ENCODE peak calls at places on chromosomes 4 and X, in nine cellular contexts. Y is astrocyte, F is ovary, N is stomach, J is transverse colon, A is right atrium auricular region, R is gastrocnemius medialis, C is thyroid gland, M is HepG2. I is an unnamed sample. For H3K4me1, the result is how much of the 10 kb centered on the place peaks cover.

GRCh38 chr4:173835863-173836262 is 305.8 kb upstream of the HAND2 start:
- DNase-seq in Y (peak), F (no peak), N (no peak), J (peak), A (peak), R (no peak), C (no peak), M (no peak), I (peak)

GRCh38 chrX:53398216-53398615 is 24.2 kb downstream of the SMC1A start:
- DNase-seq in Y (no peak), F (no peak), N (no peak), J (no peak), A (no peak), R (no peak), C (no peak), M (no peak), I (no peak)

GRCh38 chr4:159395693-159396092 is 292.8 kb downstream of the RAPGEF2 start:
- DNase-seq in Y (no peak), F (no peak), N (no peak), J (no peak), A (no peak), R (no peak), C (no peak), M (peak), I (no peak)

GRCh38 chrX:38770152-38770551 is 31.1 kb upstream of the MID1IP1 start:
- DNase-seq in Y (no peak), F (no peak), N (no peak), J (no peak), A (no peak), R (no peak), C (no peak), M (no peak), I (no peak)

GRCh38 chr4:168188754-168189153 is 96.4 kb downstream of the ANXA10 start:
- DNase-seq in Y (no peak), F (no peak), N (no peak), J (no peak), A (no peak), R (no peak), C (no peak), M (no peak), I (no peak)

GRCh38 chr4:54103190-54103574 is 3.2 kb downstream of the GSX2 start:
- DNase-seq in Y (no peak), F (no peak), N (no peak), J (no peak), A (no peak), R (no peak), C (no peak), M (no peak), I (no peak)

GRCh38 chr4:141177171-141177570 is 43.5 kb upstream of the ZNF330 start:
- DNase-seq in Y (no peak), F (no peak), N (no peak), J (no peak), A (no peak), R (no peak), C (no peak), M (no peak), I (no peak)

GRCh38 chrX:6383911-6384310 is 151.0 kb downstream of the VCX3A start:
- DNase-seq in Y (no peak), F (no peak), N (no peak), J (no peak), A (no peak), R (no peak), C (no peak), M (no peak), I (no peak)

GRCh38 chr4:105060628-105061027 is 86.0 kb upstream of the TET2 start:
- DNase-seq in Y (peak), F (no peak), N (no peak), J (no peak), A (no peak), R (no peak), C (no peak), M (no peak), I (no peak)

GRCh38 chr4:95289028-95289634 is 259.6 kb downstream of the UNC5C start:
- DNase-seq in Y (peak), F (no peak), N (no peak), J (no peak), A (no peak), R (no peak), C (no peak), M (no peak), I (no peak)

GRCh38 chrX:148298737-148299136 is 201.7 kb upstream of the AFF2 start:
- DNase-seq in Y (peak), F (no peak), N (no peak), J (no peak), A (no peak), R (no peak), C (no peak), M (no peak), I (no peak)

GRCh38 chrX:24990585-24990984 is 25.2 kb downstream of the ARX start:
- DNase-seq in Y (no peak), F (no peak), N (no peak), J (no peak), A (no peak), R (no peak), C (no peak), M (no peak), I (no peak)

GRCh38 chrX:150899191-150899757 is 806 bp upstream of the CD99L2 start:
- DNase-seq in Y (peak), F (peak), N (peak), J (peak), A (no peak), R (peak), C (peak), M (no peak), I (peak)

GRCh38 chr4:154738426-154738825 is 5.4 kb upstream of the LRAT start:
- DNase-seq in Y (peak), F (no peak), N (no peak), J (no peak), A (no peak), R (no peak), C (peak), M (no peak), I (peak)

GRCh38 chrX:16869393-16870094 is 618 bp downstream of the RBBP7 start:
- DNase-seq in Y (no peak), F (no peak), N (peak), J (peak), A (no peak), R (peak), C (peak), M (no peak), I (peak)

GRCh38 chr4:99186029-99186428 is 33.0 kb downstream of the ADH6 start:
- DNase-seq in Y (no peak), F (no peak), N (no peak), J (no peak), A (no peak), R (no peak), C (no peak), M (no peak), I (no peak)

GRCh38 chr4:7892212-7893019 is 47.2 kb downstream of the AFAP1 start:
- DNase-seq in Y (peak), F (no peak), N (no peak), J (no peak), A (no peak), R (no peak), C (no peak), M (no peak), I (peak)

GRCh38 chr4:55545133-55545532 is 1.6 kb downstream of the CLOCK start:
- DNase-seq in Y (peak), F (no peak), N (no peak), J (no peak), A (no peak), R (no peak), C (no peak), M (peak), I (peak)

GRCh38 chrX:3351287-3351686 is 4.8 kb upstream of the MXRA5 start:
- DNase-seq in Y (no peak), F (no peak), N (no peak), J (no peak), A (no peak), R (no peak), C (no peak), M (no peak), I (no peak)

DNA sequence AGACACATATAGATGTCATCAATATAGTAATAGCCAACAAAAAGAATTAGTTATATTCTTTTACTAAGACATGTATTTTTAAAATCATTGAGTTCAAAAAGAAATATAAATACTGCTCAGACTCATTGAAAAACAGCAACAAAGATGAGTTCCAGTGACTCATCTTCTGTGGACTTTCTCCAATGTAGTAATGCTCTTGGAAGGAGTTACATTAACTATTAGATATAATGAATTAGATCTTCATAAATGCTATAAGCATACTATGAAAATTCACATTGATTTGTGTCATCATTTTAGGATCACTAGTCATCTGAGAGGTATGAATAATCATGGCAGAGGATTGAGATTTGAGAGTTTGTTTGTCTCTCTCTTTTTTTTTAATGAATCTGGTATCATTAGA is 547.8 kb upstream of the PCDH7 start:
- DNase-seq in Y (no peak), F (no peak), N (no peak), J (no peak), A (no peak), R (no peak), C (no peak), M (no peak), I (no peak)
- TF ChIP-seq CTCF in Y (no peak), F (no peak), N (no peak), J (no peak), A (no peak), R (no peak), C (no peak), M (no peak), I (no peak)

GRCh38 chrX:119756926-119757635 is 1.3 kb upstream of the SOWAHD start:
- DNase-seq in Y (no peak), F (no peak), N (peak), J (peak), A (no peak), R (no peak), C (no peak), M (peak), I (no peak)
- H3K4me1 ChIP-seq in Y (under half), F (under half), N (under half), J (under half), A (under half), R (under half), C (under half), M (under half), I (under half)

DNA sequence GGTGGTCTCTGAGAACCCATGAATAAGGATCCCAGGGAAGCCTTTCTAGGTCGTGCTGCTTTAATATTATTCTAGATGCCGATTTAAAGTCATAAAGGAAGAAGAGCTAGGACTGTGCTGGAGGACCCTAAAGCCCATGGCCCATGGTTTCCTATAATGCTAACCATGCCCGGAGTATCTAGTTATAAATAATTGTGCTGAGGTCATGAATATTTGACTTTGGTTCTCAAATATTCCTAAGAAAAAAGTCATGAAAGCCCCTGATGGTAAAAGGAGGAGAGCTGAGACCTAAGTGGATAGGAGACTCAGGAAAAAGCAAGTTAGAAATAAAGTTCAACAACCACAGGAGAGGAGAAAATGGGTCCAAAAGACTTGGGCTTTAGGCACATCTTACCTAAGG is 132.0 kb downstream of the TBL1X start:
- DNase-seq in Y (no peak), F (no peak), N (no peak), J (no peak), A (no peak), R (no peak), C (no peak), M (no peak), I (no peak)
- H3K27ac ChIP-seq in Y (no peak), F (no peak), N (no peak), J (no peak), A (no peak), R (no peak), C (no peak), M (no peak), I (no peak)

GRCh38 chr4:75940692-75941253 is at the start of gene NAAA:
- DNase-seq in Y (peak), F (peak), N (peak), J (peak), A (peak), R (peak), C (peak), M (peak), I (peak)
- TF ChIP-seq CTCF in Y (no peak), F (no peak), N (peak), J (no peak), A (peak), R (peak), C (peak), M (peak), I (no peak)

GRCh38 chr4:1109898-1110506 is 3.4 kb downstream of the RNF212 start:
- DNase-seq in Y (no peak), F (no peak), N (no peak), J (no peak), A (no peak), R (no peak), C (no peak), M (peak), I (no peak)

GRCh38 chr4:1111259-1111809 is 2.0 kb downstream of the RNF212 start:
- DNase-seq in Y (no peak), F (no peak), N (no peak), J (no peak), A (no peak), R (no peak), C (no peak), M (no peak), I (no peak)

GRCh38 chr4:1112821-1113182 is 562 bp downstream of the RNF212 start:
- DNase-seq in Y (no peak), F (no peak), N (no peak), J (no peak), A (no peak), R (no peak), C (no peak), M (no peak), I (no peak)

GRCh38 chr4:1112174-1112820 is 1.1 kb downstream of the RNF212 start:
- DNase-seq in Y (no peak), F (no peak), N (no peak), J (no peak), A (no peak), R (no peak), C (no peak), M (no peak), I (no peak)

DNA sequence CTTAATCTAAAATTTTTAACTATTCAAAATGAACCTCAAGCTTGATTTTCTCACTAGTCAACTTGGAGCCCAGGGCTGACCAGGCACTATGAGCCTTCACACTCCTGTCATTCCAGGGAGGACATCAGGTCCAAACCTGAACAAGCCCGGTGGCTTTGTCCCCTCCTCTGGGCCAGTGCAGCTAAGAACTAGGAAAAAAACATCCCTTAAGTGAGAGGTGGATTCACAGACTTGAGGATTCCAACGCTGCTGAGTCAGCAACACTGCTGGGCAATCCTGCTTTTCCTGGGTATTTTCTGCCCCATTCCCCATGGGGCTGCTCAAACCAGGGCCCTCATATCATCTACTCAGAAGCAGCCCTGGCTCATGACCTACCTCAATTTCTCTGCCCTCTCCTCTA is 4.0 kb downstream of the RNF212 start:
- DNase-seq in Y (no peak), F (no peak), N (no peak), J (no peak), A (no peak), R (no peak), C (no peak), M (no peak), I (no peak)
- H3K4me1 ChIP-seq in Y (under half), F (under half), N (under half), J (under half), A (under half), R (under half), C (under half), M (under half), I (under half)

I was measured in cardiac muscle cell.